ENCODE peak calls at places on chromosomes 3 and 15, in seven cellular contexts. One of them, this sample, is unnamed.

GRCh38 chr15:71532994-71533393 is 277.4 kb upstream of the NR2E3 start:
- DNase-seq in NCI-H774: peak; percentile 14
- DNase-seq in GM03348: peak; percentile 33
- DNase-seq in caudate nucleus: no peak
- DNase-seq in fibroblast of mammary gland: peak; percentile 59
- DNase-seq in DMS 273 treated with DMSO at 0.1 percent for 48 hours: no peak
- DNase-seq in brain microvascular endothelial cell: peak; percentile 15
- DNase-seq in this sample: no peak

GRCh38 chr3:148158210-148158609 is 539.5 kb upstream of the AGTR1 start:
- DNase-seq in NCI-H774: no peak
- DNase-seq in GM03348: peak; percentile 28
- DNase-seq in caudate nucleus: peak; percentile 23
- DNase-seq in fibroblast of mammary gland: peak; percentile 81
- DNase-seq in DMS 273 treated with DMSO at 0.1 percent for 48 hours: no peak
- DNase-seq in brain microvascular endothelial cell: peak; percentile 95
- DNase-seq in this sample: no peak

GRCh38 chr15:41666353-41666920 is 6.2 kb downstream of the MGA start:
- DNase-seq in NCI-H774: no peak
- DNase-seq in GM03348: no peak
- DNase-seq in caudate nucleus: no peak
- DNase-seq in fibroblast of mammary gland: no peak
- DNase-seq in DMS 273 treated with DMSO at 0.1 percent for 48 hours: no peak
- DNase-seq in brain microvascular endothelial cell: no peak
- DNase-seq in this sample: no peak

GRCh38 chr3:194985031-194985578 is 285.9 kb downstream of the XXYLT1 start:
- DNase-seq in NCI-H774: peak; percentile 61
- DNase-seq in GM03348: peak; percentile 85
- DNase-seq in caudate nucleus: peak; percentile 19
- DNase-seq in fibroblast of mammary gland: peak; percentile 75
- DNase-seq in DMS 273 treated with DMSO at 0.1 percent for 48 hours: peak; percentile 84
- DNase-seq in brain microvascular endothelial cell: peak; percentile 50
- DNase-seq in this sample: no peak

GRCh38 chr3:196163212-196163611 is 48.0 kb downstream of the ZDHHC19 start:
- DNase-seq in NCI-H774: no peak
- DNase-seq in GM03348: no peak
- DNase-seq in caudate nucleus: no peak
- DNase-seq in fibroblast of mammary gland: no peak
- DNase-seq in DMS 273 treated with DMSO at 0.1 percent for 48 hours: no peak
- DNase-seq in brain microvascular endothelial cell: no peak
- DNase-seq in this sample: no peak

GRCh38 chr3:172218350-172219323 is 179.3 kb downstream of the FNDC3B start:
- DNase-seq in NCI-H774: no peak
- DNase-seq in GM03348: no peak
- DNase-seq in caudate nucleus: no peak
- DNase-seq in fibroblast of mammary gland: no peak
- DNase-seq in DMS 273 treated with DMSO at 0.1 percent for 48 hours: no peak
- DNase-seq in brain microvascular endothelial cell: no peak
- DNase-seq in this sample: no peak

GRCh38 chr3:18438586-18438985 is 13.4 kb upstream of the SATB1 start:
- DNase-seq in NCI-H774: no peak
- DNase-seq in GM03348: no peak
- DNase-seq in caudate nucleus: no peak
- DNase-seq in fibroblast of mammary gland: no peak
- DNase-seq in DMS 273 treated with DMSO at 0.1 percent for 48 hours: no peak
- DNase-seq in brain microvascular endothelial cell: no peak
- DNase-seq in this sample: peak; percentile 40

GRCh38 chr3:171770689-171771620 is 39.3 kb downstream of the PLD1 start:
- DNase-seq in NCI-H774: peak; percentile 57
- DNase-seq in GM03348: peak; percentile 82
- DNase-seq in caudate nucleus: no peak
- DNase-seq in fibroblast of mammary gland: peak; percentile 90
- DNase-seq in DMS 273 treated with DMSO at 0.1 percent for 48 hours: peak; percentile 72
- DNase-seq in brain microvascular endothelial cell: peak; percentile 80
- DNase-seq in this sample: no peak

GRCh38 chr3:61157414-61157813 is 93.8 kb downstream of the FHIT start:
- DNase-seq in NCI-H774: no peak
- DNase-seq in GM03348: no peak
- DNase-seq in caudate nucleus: no peak
- DNase-seq in fibroblast of mammary gland: no peak
- DNase-seq in DMS 273 treated with DMSO at 0.1 percent for 48 hours: no peak
- DNase-seq in brain microvascular endothelial cell: no peak
- DNase-seq in this sample: no peak

GRCh38 chr3:35505181-35505580 is 134.1 kb upstream of the ARPP21 start:
- DNase-seq in NCI-H774: no peak
- DNase-seq in GM03348: no peak
- DNase-seq in caudate nucleus: no peak
- DNase-seq in fibroblast of mammary gland: no peak
- DNase-seq in DMS 273 treated with DMSO at 0.1 percent for 48 hours: peak; percentile 65
- DNase-seq in brain microvascular endothelial cell: no peak
- DNase-seq in this sample: no peak

GRCh38 chr3:134353831-134354611 is 20.2 kb downstream of the AMOTL2 start:
- DNase-seq in NCI-H774: no peak
- DNase-seq in GM03348: no peak
- DNase-seq in caudate nucleus: no peak
- DNase-seq in fibroblast of mammary gland: no peak
- DNase-seq in DMS 273 treated with DMSO at 0.1 percent for 48 hours: no peak
- DNase-seq in brain microvascular endothelial cell: no peak
- DNase-seq in this sample: no peak

GRCh38 chr15:44812029-44812517 is 75.7 kb downstream of the TRIM69 start:
- DNase-seq in NCI-H774: peak; percentile 90
- DNase-seq in GM03348: no peak
- DNase-seq in caudate nucleus: no peak
- DNase-seq in fibroblast of mammary gland: no peak
- DNase-seq in DMS 273 treated with DMSO at 0.1 percent for 48 hours: peak; percentile 16
- DNase-seq in brain microvascular endothelial cell: no peak
- DNase-seq in this sample: no peak

GRCh38 chr3:135040321-135041110 is 245.5 kb downstream of the EPHB1 start:
- DNase-seq in NCI-H774: no peak
- DNase-seq in GM03348: no peak
- DNase-seq in caudate nucleus: no peak
- DNase-seq in fibroblast of mammary gland: no peak
- DNase-seq in DMS 273 treated with DMSO at 0.1 percent for 48 hours: no peak
- DNase-seq in brain microvascular endothelial cell: no peak
- DNase-seq in this sample: no peak

GRCh38 chr3:44238889-44239288 is 2.8 kb upstream of the TOPAZ1 start:
- DNase-seq in NCI-H774: no peak
- DNase-seq in GM03348: no peak
- DNase-seq in caudate nucleus: no peak
- DNase-seq in fibroblast of mammary gland: no peak
- DNase-seq in DMS 273 treated with DMSO at 0.1 percent for 48 hours: no peak
- DNase-seq in brain microvascular endothelial cell: no peak
- DNase-seq in this sample: no peak

GRCh38 chr3:149197669-149198068 is 24.0 kb downstream of the CP start:
- DNase-seq in NCI-H774: no peak
- DNase-seq in GM03348: no peak
- DNase-seq in caudate nucleus: no peak
- DNase-seq in fibroblast of mammary gland: no peak
- DNase-seq in DMS 273 treated with DMSO at 0.1 percent for 48 hours: no peak
- DNase-seq in brain microvascular endothelial cell: no peak
- DNase-seq in this sample: no peak

GRCh38 chr15:40782609-40783227 is 12.9 kb downstream of the C15orf62 start:
- DNase-seq in NCI-H774: peak; percentile 75
- DNase-seq in GM03348: no peak
- DNase-seq in caudate nucleus: peak; percentile 13
- DNase-seq in fibroblast of mammary gland: no peak
- DNase-seq in DMS 273 treated with DMSO at 0.1 percent for 48 hours: no peak
- DNase-seq in brain microvascular endothelial cell: no peak
- DNase-seq in this sample: peak; percentile 70

GRCh38 chr3:124032351-124032880 is 40.5 kb upstream of the ROPN1 start:
- DNase-seq in NCI-H774: peak; percentile 13
- DNase-seq in GM03348: peak; percentile 37
- DNase-seq in caudate nucleus: no peak
- DNase-seq in fibroblast of mammary gland: peak; percentile 38
- DNase-seq in DMS 273 treated with DMSO at 0.1 percent for 48 hours: peak; percentile 78
- DNase-seq in brain microvascular endothelial cell: no peak
- DNase-seq in this sample: no peak

GRCh38 chr3:157544501-157545139 is 41.4 kb upstream of the VEPH1 start:
- DNase-seq in NCI-H774: no peak
- DNase-seq in GM03348: peak; percentile 60
- DNase-seq in caudate nucleus: no peak
- DNase-seq in fibroblast of mammary gland: peak; percentile 91
- DNase-seq in DMS 273 treated with DMSO at 0.1 percent for 48 hours: no peak
- DNase-seq in brain microvascular endothelial cell: no peak
- DNase-seq in this sample: no peak

GRCh38 chr3:129022995-129023332 is 21.9 kb downstream of the EFCC1 start:
- DNase-seq in NCI-H774: no peak
- DNase-seq in GM03348: no peak
- DNase-seq in caudate nucleus: no peak
- DNase-seq in fibroblast of mammary gland: no peak
- DNase-seq in DMS 273 treated with DMSO at 0.1 percent for 48 hours: no peak
- DNase-seq in brain microvascular endothelial cell: no peak
- DNase-seq in this sample: no peak

GRCh38 chr3:198079771-198080520 is 119.9 kb downstream of the LMLN start:
- DNase-seq in NCI-H774: no peak
- DNase-seq in GM03348: no peak
- DNase-seq in caudate nucleus: no peak
- DNase-seq in fibroblast of mammary gland: peak; percentile 7
- DNase-seq in DMS 273 treated with DMSO at 0.1 percent for 48 hours: peak; percentile 37
- DNase-seq in brain microvascular endothelial cell: no peak
- DNase-seq in this sample: no peak

GRCh38 chr3:45929042-45929679 is 14.1 kb upstream of the CXCR6 start:
- DNase-seq in NCI-H774: no peak
- DNase-seq in GM03348: peak; percentile 82
- DNase-seq in caudate nucleus: no peak
- DNase-seq in fibroblast of mammary gland: peak; percentile 31
- DNase-seq in DMS 273 treated with DMSO at 0.1 percent for 48 hours: no peak
- DNase-seq in brain microvascular endothelial cell: no peak
- DNase-seq in this sample: peak; percentile 54

GRCh38 chr3:46854543-46854942 is 8.7 kb downstream of the MYL3 start:
- DNase-seq in NCI-H774: no peak
- DNase-seq in GM03348: no peak
- DNase-seq in caudate nucleus: no peak
- DNase-seq in fibroblast of mammary gland: no peak
- DNase-seq in DMS 273 treated with DMSO at 0.1 percent for 48 hours: no peak
- DNase-seq in brain microvascular endothelial cell: no peak
- DNase-seq in this sample: no peak

GRCh38 chr15:78772738-78773137 is 38.5 kb downstream of the ADAMTS7 start:
- DNase-seq in NCI-H774: no peak
- DNase-seq in GM03348: no peak
- DNase-seq in caudate nucleus: no peak
- DNase-seq in fibroblast of mammary gland: no peak
- DNase-seq in DMS 273 treated with DMSO at 0.1 percent for 48 hours: no peak
- DNase-seq in brain microvascular endothelial cell: no peak
- DNase-seq in this sample: no peak